ENCODE peak calls at places on chromosomes 7 and 10, in five cellular contexts. C, U, S, T and A are unnamed samples.

GRCh38 chr7:158695726-158696452 is 8.7 kb downstream of the NCAPG2 start:
- DNase-seq in U (peak; percentile 57), C (peak; percentile 94), T (peak; percentile 15), S (peak; percentile 74), A (no peak)

GRCh38 chr10:93926613-93927012 is 32.8 kb downstream of the SLC35G1 start:
- DNase-seq in S (peak; percentile 31), T (no peak), C (no peak), U (no peak), A (no peak)

GRCh38 chr7:108330237-108330636 is 126.0 kb downstream of the NRCAM start:
- DNase-seq in T (no peak), C (no peak), S (no peak), U (no peak), A (no peak)

GRCh38 chr7:11699666-11700065 is 132.3 kb downstream of the THSD7A start:
- DNase-seq in U (no peak), T (no peak), S (no peak), C (no peak), A (no peak)

GRCh38 chr7:74272305-74273038 is 16.7 kb upstream of the CLIP2 start:
- DNase-seq in U (peak; percentile 88), S (peak; percentile 61), T (peak; percentile 44), C (peak; percentile 97), A (peak; percentile 18)

GRCh38 chr10:84704101-84704500 is 375.7 kb downstream of the CCSER2 start:
- DNase-seq in C (no peak), U (no peak), T (no peak), S (no peak), A (no peak)

GRCh38 chr7:14195896-14196295 is 206.4 kb upstream of the ETV1 start:
- DNase-seq in T (no peak), S (peak; percentile 27), U (no peak), C (no peak), A (no peak)

GRCh38 chr10:83373659-83374058 is 765.6 kb upstream of the GHITM start:
- DNase-seq in C (peak; percentile 48), T (no peak), S (peak; percentile 60), U (no peak), A (peak; percentile 19)

GRCh38 chr10:118721005-118721876 is 33.5 kb downstream of the CACUL1 start:
- DNase-seq in T (peak; percentile 49), U (peak; percentile 45), S (peak; percentile 61), C (peak; percentile 71), A (no peak)

GRCh38 chr10:63627881-63628296 is 106.7 kb downstream of the REEP3 start:
- DNase-seq in T (no peak), S (no peak), C (no peak), U (no peak), A (no peak)

DNA sequence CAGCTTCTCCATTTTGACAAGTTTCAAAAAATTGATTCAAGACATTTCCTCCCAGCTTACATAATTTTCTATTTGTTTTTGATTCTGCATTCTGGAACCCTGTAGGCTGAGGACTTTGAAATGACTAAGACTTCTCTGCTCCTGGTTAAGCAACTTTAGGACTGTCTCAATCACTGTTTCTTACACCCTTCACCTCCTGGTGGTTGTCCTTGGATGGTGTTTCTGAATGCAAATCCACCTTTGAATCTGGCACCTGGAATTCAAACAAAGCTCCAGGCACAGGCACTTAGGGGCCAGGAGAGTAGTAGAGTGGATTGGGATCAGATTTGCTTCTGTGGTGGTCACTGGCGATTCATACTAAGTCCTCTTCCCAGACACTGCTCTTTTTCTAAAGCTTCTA is 595.5 kb downstream of the LRMDA start:
- DNase-seq in S (peak; percentile 42), U (no peak), T (no peak), C (no peak), A (peak; percentile 13)
- TF ChIP-seq CTCF in S (peak; percentile 30), U (no peak), T (no peak), C (peak; percentile 12), A (peak; percentile 33)

DNA sequence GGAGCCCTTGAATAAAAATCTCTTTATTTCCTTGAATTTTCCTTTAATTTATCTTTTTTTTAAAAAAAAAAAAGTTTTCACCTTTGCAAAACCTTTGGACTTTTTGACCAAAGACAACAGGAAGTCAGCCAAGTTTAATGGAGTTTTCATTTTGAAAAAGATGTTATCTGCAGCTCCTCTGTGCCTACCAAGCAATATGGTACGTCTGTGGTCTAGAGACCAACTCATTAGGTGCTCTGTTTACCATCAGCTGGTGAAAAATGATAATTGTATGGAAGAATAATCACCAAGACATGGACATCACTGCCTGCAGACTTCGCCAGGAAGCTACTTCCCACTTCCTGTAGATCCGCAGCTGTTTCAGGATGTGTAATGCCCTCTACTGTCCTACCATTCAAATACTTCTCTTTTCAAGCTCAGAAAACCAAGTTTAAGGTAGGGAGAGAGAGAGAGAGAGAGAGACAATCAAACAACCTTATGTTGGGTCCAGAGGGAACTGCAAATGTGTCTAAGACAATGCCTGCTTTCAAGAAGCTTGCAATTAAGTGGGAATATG is 18.7 kb downstream of the PLXNA4 start:
- DNase-seq in U (no peak), T (no peak), S (no peak), C (peak; percentile 56), A (no peak)
- TF ChIP-seq CTCF in U (no peak), T (no peak), S (no peak), C (no peak), A (no peak)

GRCh38 chr10:73926152-73926764 is 15.3 kb downstream of the PLAU start:
- DNase-seq in S (no peak), T (no peak), U (no peak), C (no peak), A (no peak)
- TF ChIP-seq CTCF in S (no peak), T (no peak), U (no peak), C (no peak), A (no peak)

GRCh38 chr10:123897146-123897545 is 5.5 kb upstream of the CPXM2 start:
- DNase-seq in T (no peak), S (no peak), C (no peak), U (no peak), A (no peak)
- TF ChIP-seq CTCF in T (no peak), S (no peak), C (no peak), U (no peak), A (peak; percentile 44)

GRCh38 chr7:34850681-34851080 is 186.6 kb downstream of the DPY19L1 start:
- DNase-seq in S (no peak), C (peak; percentile 17), U (no peak), T (no peak), A (no peak)
- TF ChIP-seq CTCF in S (no peak), C (no peak), U (no peak), T (no peak), A (no peak)